ENCODE peak calls at places on chromosomes 13 and 19, in six cellular contexts. I, E, Z, G, U and P are unnamed samples.
A peak's percentile ranks its signal among the peaks of the same experiment; 100 is the strongest.

GRCh38 chr13:105587786-105588185 is 947.7 kb downstream of the EFNB2 start:
- DNase-seq in I (no peak), U (no peak), E (no peak), G (no peak), Z (peak; percentile 72), P (no peak)

GRCh38 chr13:110119943-110120905 is 186.7 kb downstream of the COL4A1 start:
- DNase-seq in G (no peak), U (no peak), Z (peak; percentile 71), E (no peak), I (no peak), P (no peak)

GRCh38 chr13:29448124-29448685 is 147.3 kb downstream of the SLC7A1 start:
- DNase-seq in E (no peak), I (no peak), U (no peak), G (no peak), Z (no peak), P (no peak)

GRCh38 chr13:48508001-48508400 is 24.9 kb downstream of the RCBTB2 start:
- DNase-seq in I (no peak), U (no peak), Z (no peak), E (no peak), G (no peak), P (no peak)

GRCh38 chr19:47729468-47729798 is 15.9 kb upstream of the NOP53 start:
- DNase-seq in G (no peak), U (no peak), Z (peak; percentile 92), I (no peak), E (peak; percentile 56), P (no peak)

GRCh38 chr13:44132710-44133109 is 240.9 kb upstream of the SERP2 start:
- DNase-seq in Z (peak; percentile 80), G (no peak), I (no peak), E (no peak), U (no peak), P (no peak)

GRCh38 chr13:30376426-30377311 is 45.6 kb upstream of the UBE2L5 start:
- DNase-seq in U (peak; percentile 54), E (no peak), Z (no peak), G (peak; percentile 49), I (peak; percentile 65), P (peak; percentile 44)

GRCh38 chr19:34236035-34236793 is 18.1 kb upstream of the GARRE1 start:
- DNase-seq in E (no peak), Z (peak; percentile 56), G (no peak), I (no peak), U (no peak), P (no peak)

GRCh38 chr19:36041831-36042230 is 9.2 kb upstream of the CLIP3 start:
- DNase-seq in Z (peak; percentile 83), I (no peak), U (no peak), G (no peak), E (no peak), P (no peak)

GRCh38 chr19:10018219-10018618 is 4.9 kb downstream of the RDH8 start:
- DNase-seq in U (no peak), E (no peak), Z (peak; percentile 40), G (no peak), I (no peak), P (no peak)

GRCh38 chr13:35470671-35471465 is 5.6 kb downstream of the MAB21L1 start:
- DNase-seq in U (no peak), G (no peak), E (peak; percentile 69), I (no peak), Z (peak; percentile 39), P (no peak)

GRCh38 chr19:3625996-3626472 is 556 bp downstream of the CACTIN start:
- DNase-seq in G (no peak), Z (peak; percentile 18), E (no peak), I (no peak), U (peak; percentile 8), P (no peak)

GRCh38 chr19:31292639-31293185 is 56.5 kb downstream of the TSHZ3 start:
- DNase-seq in E (no peak), U (no peak), G (no peak), I (no peak), Z (no peak), P (no peak)

GRCh38 chr19:19261350-19262189 is 11.5 kb downstream of the TM6SF2 start:
- DNase-seq in U (no peak), Z (no peak), G (no peak), I (no peak), E (peak; percentile 87), P (no peak)

GRCh38 chr13:64371045-64371444 is 2859.1 kb downstream of the PCDH9 start:
- DNase-seq in I (no peak), G (no peak), U (no peak), Z (peak; percentile 51), E (no peak), P (no peak)

GRCh38 chr13:23915308-23915707 is 18.0 kb upstream of the C1QTNF9B start:
- DNase-seq in Z (no peak), E (no peak), U (no peak), G (no peak), I (peak; percentile 61), P (peak; percentile 85)

GRCh38 chr13:64798422-64798821 is 2431.7 kb downstream of the PCDH9 start:
- DNase-seq in G (no peak), Z (no peak), E (no peak), I (no peak), U (no peak), P (no peak)

GRCh38 chr13:112453874-112454647 is 77.9 kb downstream of the SPACA7 start:
- DNase-seq in U (no peak), G (no peak), I (no peak), Z (no peak), E (no peak), P (no peak)

GRCh38 chr19:29620931-29621351 is 14.9 kb downstream of the POP4 start:
- DNase-seq in I (no peak), U (no peak), G (peak; percentile 35), Z (no peak), E (no peak), P (no peak)

GRCh38 chr13:94710881-94711560 is 1.3 kb downstream of the SOX21 start:
- DNase-seq in U (no peak), Z (no peak), G (no peak), I (peak; percentile 83), E (peak; percentile 73), P (peak; percentile 68)

GRCh38 chr13:82593239-82593638 is 1289.0 kb downstream of the SLITRK1 start:
- DNase-seq in E (no peak), Z (no peak), U (no peak), G (no peak), I (no peak), P (no peak)

GRCh38 chr19:10782795-10783194 is 53.2 kb downstream of the TMED1 start:
- DNase-seq in I (no peak), U (no peak), E (no peak), Z (no peak), G (no peak), P (no peak)

GRCh38 chr19:8392017-8392591 is 1.9 kb downstream of the RAB11B start:
- DNase-seq in I (no peak), U (no peak), G (no peak), Z (peak; percentile 29), E (no peak), P (no peak)

GRCh38 chr13:66359910-66360552 is 870.1 kb downstream of the PCDH9 start:
- DNase-seq in G (no peak), U (no peak), Z (no peak), I (no peak), E (no peak), P (no peak)

GRCh38 chr19:14023404-14024235 is 4.3 kb upstream of the RLN3 start:
- DNase-seq in Z (peak; percentile 54), I (peak; percentile 46), E (peak; percentile 77), U (no peak), G (no peak), P (no peak)

GRCh38 chr19:43430142-43430710 is 15.5 kb downstream of the TEX101 start:
- DNase-seq in U (no peak), Z (no peak), E (no peak), G (no peak), I (peak; percentile 33), P (no peak)

GRCh38 chr19:51800849-51801244 is 5.9 kb downstream of the FPR3 start:
- DNase-seq in U (no peak), Z (no peak), G (no peak), E (no peak), I (no peak), P (no peak)

GRCh38 chr19:35949131-35949530 is 13.0 kb downstream of the LRFN3 start:
- DNase-seq in Z (no peak), U (no peak), E (peak; percentile 48), G (no peak), I (no peak), P (no peak)

GRCh38 chr19:10419200-10419645 is 1.1 kb upstream of the PDE4A start:
- DNase-seq in Z (peak; percentile 39), G (no peak), U (no peak), I (no peak), E (peak; percentile 17), P (no peak)

GRCh38 chr19:19077103-19077502 is 13.3 kb downstream of the SLC25A42 start:
- DNase-seq in Z (no peak), E (no peak), U (no peak), I (no peak), G (no peak), P (peak; percentile 90)

GRCh38 chr13:95957331-95957730 is 95.9 kb downstream of the UGGT2 start:
- DNase-seq in Z (no peak), G (no peak), E (no peak), U (no peak), I (no peak), P (no peak)

GRCh38 chr13:101965096-101965495 is 436.8 kb downstream of the FGF14 start:
- DNase-seq in U (no peak), Z (no peak), E (no peak), I (no peak), G (no peak), P (no peak)

GRCh38 chr13:48730971-48731658 is 77.4 kb downstream of the CYSLTR2 start:
- DNase-seq in U (no peak), E (no peak), I (no peak), Z (peak; percentile 79), G (no peak), P (no peak)